ENCODE peak calls at places on chromosomes 4 and X, in six cellular contexts. U is HL-60, N is right lobe of liver, E is WTC11, A is PC-3, O is AG09319. P is an unnamed sample.
A peak's percentile ranks its signal among the peaks of the same experiment; 100 is the strongest.

GRCh38 chr4:173990126-173990878 is 293.2 kb downstream of the FBXO8 start:
- DNase-seq in U (no peak), N (no peak), E (no peak), A (peak; percentile 29), O (no peak), P (peak; percentile 25)

GRCh38 chrX:53287493-53288138 is 6.2 kb upstream of the IQSEC2 start:
- DNase-seq in U (peak; percentile 65), N (no peak), E (no peak), A (peak; percentile 84), O (peak; percentile 34), P (peak; percentile 39)

GRCh38 chr4:38179690-38180299 is 219.6 kb downstream of the PTTG2 start:
- DNase-seq in U (peak; percentile 65), N (peak; percentile 73), E (peak; percentile 81), A (peak; percentile 78), O (no peak), P (peak; percentile 74)

GRCh38 chr4:186726440-186727148 is 2.9 kb upstream of the FAT1 start:
- DNase-seq in U (no peak), N (peak; percentile 77), E (peak; percentile 79), A (peak; percentile 68), O (peak; percentile 50), P (peak; percentile 64)

GRCh38 chr4:86441175-86441960 is 81.5 kb upstream of the MAPK10 start:
- DNase-seq in U (no peak), N (no peak), E (no peak), A (peak; percentile 76), O (no peak), P (peak; percentile 94)

GRCh38 chrX:26557691-26558321 is 341.8 kb downstream of the MAGEB5 start:
- DNase-seq in U (no peak), N (peak; percentile 49), E (peak; percentile 8), A (no peak), O (no peak), P (no peak)

GRCh38 chrX:137916090-137916746 is 350.3 kb downstream of the ZIC3 start:
- DNase-seq in U (no peak), N (no peak), E (peak; percentile 13), A (no peak), O (no peak), P (no peak)

GRCh38 chrX:118188977-118189376 is 72.4 kb upstream of the KLHL13 start:
- DNase-seq in U (no peak), N (no peak), E (no peak), A (no peak), O (no peak), P (no peak)

GRCh38 chr4:84028340-84028739 is 470.8 kb downstream of the NKX6-1 start:
- DNase-seq in U (no peak), N (no peak), E (peak; percentile 18), A (no peak), O (no peak), P (no peak)

GRCh38 chr4:140000232-140000631 is 153.8 kb downstream of the MAML3 start:
- DNase-seq in U (no peak), N (no peak), E (no peak), A (no peak), O (no peak), P (no peak)

GRCh38 chrX:17736856-17737706 is at the start of gene SCML1:
- DNase-seq in U (peak; percentile 80), N (peak; percentile 98), E (peak; percentile 96), A (peak; percentile 95), O (peak; percentile 96), P (peak; percentile 89)

GRCh38 chr4:172758586-172759340 is 409.8 kb upstream of the GALNT7 start:
- DNase-seq in U (peak; percentile 10), N (no peak), E (no peak), A (peak; percentile 83), O (no peak), P (peak; percentile 82)

GRCh38 chr4:142088906-142089305 is 452.5 kb downstream of the IL15 start:
- DNase-seq in U (no peak), N (no peak), E (no peak), A (no peak), O (no peak), P (no peak)

GRCh38 chr4:141058739-141059507 is 74.3 kb downstream of the RNF150 start:
- DNase-seq in U (no peak), N (no peak), E (no peak), A (peak; percentile 15), O (peak; percentile 48), P (no peak)

GRCh38 chr4:151324449-151325319 is 721 bp downstream of the SH3D19 start:
- DNase-seq in U (no peak), N (peak; percentile 94), E (peak; percentile 55), A (peak; percentile 67), O (no peak), P (peak; percentile 42)

GRCh38 chrX:152895724-152896420 is 2.0 kb upstream of the ZNF185 start:
- DNase-seq in U (no peak), N (peak; percentile 45), E (no peak), A (peak; percentile 93), O (no peak), P (peak; percentile 82)

GRCh38 chr4:3329887-3330286 is 37.1 kb downstream of the RGS12 start:
- DNase-seq in U (no peak), N (no peak), E (no peak), A (no peak), O (no peak), P (no peak)

GRCh38 chr4:108060164-108060563 is 70.5 kb downstream of the HADH start:
- DNase-seq in U (no peak), N (no peak), E (no peak), A (peak; percentile 41), O (no peak), P (peak; percentile 49)
- TF ChIP-seq CTCF in U (no peak), N (peak; percentile 20), E (no peak), A (peak; percentile 54), O (peak; percentile 29), P (peak; percentile 26)

DNA sequence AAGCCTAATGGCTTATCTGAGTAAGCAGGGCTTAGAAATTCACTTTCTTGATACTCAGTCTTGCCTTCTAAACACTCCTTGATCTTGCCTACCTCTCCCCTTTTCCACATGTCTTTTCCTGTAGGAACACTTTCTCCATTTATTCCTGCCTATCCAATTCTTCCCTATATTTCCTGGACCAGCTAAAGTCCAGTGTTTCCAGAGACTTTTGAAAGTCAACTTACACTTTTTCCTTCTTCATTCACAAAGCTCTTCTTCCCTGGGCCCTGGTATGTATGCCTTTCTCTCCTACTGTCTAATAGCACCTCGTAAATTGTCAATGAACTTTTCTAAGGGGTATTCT is 20.6 kb downstream of the VSIG4 start:
- DNase-seq in U (no peak), N (no peak), E (no peak), A (no peak), O (no peak), P (no peak)
- TF ChIP-seq CTCF in U (no peak), N (no peak), E (no peak), A (no peak), O (no peak), P (no peak)

DNA sequence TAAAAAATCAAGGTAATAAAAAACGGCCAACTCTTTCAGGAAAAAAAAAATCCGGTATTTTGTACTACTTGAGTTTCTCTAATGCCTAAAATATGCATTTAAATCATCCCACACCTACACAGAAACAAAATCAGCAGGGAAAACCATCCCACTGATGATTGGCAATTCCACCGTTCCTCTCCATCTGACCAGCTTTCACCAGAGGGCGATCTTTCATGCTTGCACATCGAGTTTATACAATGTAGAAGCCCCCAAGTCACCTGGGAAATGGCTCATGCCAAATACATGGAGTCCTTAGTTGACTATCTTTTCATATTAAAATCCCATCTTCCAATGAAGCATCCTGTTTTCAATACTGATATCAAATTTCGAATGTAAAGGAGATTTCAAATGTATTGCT is 69.2 kb downstream of the PTCHD1 start:
- DNase-seq in U (no peak), N (no peak), E (peak; percentile 10), A (peak; percentile 30), O (no peak), P (no peak)
- TF ChIP-seq CTCF in U (no peak), N (peak; percentile 16), E (no peak), A (peak; percentile 64), O (no peak), P (peak; percentile 18)

GRCh38 chr4:124713213-124713592 is 671 bp upstream of the ANKRD50 start:
- DNase-seq in U (peak; percentile 46), N (peak; percentile 68), E (peak; percentile 61), A (peak; percentile 65), O (peak; percentile 61), P (peak; percentile 53)
- TF ChIP-seq CTCF in U (no peak), N (no peak), E (no peak), A (peak; percentile 51), O (peak; percentile 48), P (peak; percentile 63)

DNA sequence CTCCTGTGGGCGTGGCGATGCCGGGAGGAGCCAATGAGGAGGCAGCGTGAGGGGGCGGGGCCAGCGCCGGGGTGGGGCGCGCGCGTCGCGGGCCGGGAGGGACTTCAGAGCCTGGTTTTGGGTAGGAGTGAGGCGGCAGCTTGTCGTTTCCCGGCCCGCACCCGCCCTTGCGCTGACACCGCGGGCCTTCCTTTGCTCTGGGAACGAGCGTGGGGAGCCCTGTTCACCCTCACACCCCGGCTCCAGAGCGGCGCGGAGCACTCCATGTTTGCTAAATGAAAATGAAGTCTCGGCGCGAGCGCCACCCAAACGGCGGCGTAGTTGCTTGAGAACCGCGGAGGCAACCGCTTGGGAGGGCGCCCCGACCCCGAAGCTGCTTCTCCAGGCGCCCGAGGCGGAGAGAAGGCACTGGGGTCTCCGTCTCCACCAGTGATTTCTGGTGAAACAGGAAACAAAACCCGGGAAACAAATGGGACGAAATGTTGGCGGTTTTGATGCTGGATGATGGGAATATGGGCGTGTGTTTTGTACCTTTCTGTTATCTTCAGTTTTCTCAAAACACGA is 497 bp upstream of the GRPEL1 start:
- DNase-seq in U (no peak), N (no peak), E (no peak), A (no peak), O (no peak), P (no peak)
- TF ChIP-seq CTCF in U (no peak), N (no peak), E (no peak), A (no peak), O (no peak), P (no peak)

DNA sequence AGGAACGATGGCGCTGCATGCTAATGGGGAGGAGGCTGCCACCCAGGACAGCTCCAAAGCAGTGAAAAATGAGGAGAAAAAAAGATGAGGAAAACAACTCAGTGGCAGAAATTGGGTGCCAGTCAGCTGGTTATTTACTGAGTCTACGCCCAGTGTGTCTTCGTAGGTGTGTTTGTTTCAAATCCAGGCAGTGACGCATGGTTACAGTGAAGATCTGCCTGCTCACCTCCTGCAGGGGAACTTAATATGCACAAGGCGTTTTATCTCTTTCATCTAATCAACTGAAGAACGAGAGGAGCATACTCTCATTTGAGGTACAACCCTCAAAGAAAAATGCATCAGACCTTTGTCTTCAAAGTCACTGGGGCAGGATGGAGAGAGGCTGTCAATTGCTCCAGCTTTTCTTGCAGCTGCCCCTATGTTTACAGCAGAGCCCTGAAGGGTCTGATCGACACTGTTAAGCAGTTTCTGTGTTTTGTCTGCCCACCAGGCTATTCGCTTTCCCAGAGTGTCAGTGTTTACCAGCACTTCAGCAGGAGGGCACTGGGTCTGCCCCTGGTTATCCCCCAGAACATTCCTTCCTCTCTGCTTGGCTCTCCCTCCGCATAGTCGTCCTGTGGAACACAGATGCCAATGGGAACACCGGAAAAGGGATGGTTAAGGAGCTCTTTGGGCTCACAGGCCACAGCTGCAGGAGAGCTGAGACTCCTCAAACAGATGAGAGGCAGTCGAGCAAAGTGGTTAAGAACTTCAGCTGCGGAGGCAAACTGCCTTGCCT is 71.1 kb upstream of the FBXW7 start:
- DNase-seq in U (no peak), N (no peak), E (no peak), A (peak; percentile 52), O (no peak), P (no peak)
- TF ChIP-seq CTCF in U (no peak), N (no peak), E (no peak), A (no peak), O (no peak), P (no peak)

P was measured in bronchial epithelial cell.